ENCODE peak calls at places on chromosomes 11 and 22, in four cellular contexts. U is IMR-90, R is neural progenitor cell, T is H1. N is an unnamed sample. For H4K20me1, the result is how much of the 10 kb centered on the place peaks cover.

GRCh38 chr11:132670921-132671675 is 861.2 kb downstream of the OPCML start:
- DNase-seq in U (no peak), R (no peak), T (no peak), N (no peak)

GRCh38 chr22:20155330-20156041 is 4.6 kb upstream of the CCDC188 start:
- DNase-seq in U (no peak), R (peak), T (no peak), N (no peak)

GRCh38 chr22:49976439-49977175 is 16.0 kb downstream of the PIM3 start:
- DNase-seq in U (no peak), R (no peak), T (no peak), N (peak)

GRCh38 chr11:10026514-10026913 is 267.5 kb downstream of the SBF2 start:
- DNase-seq in U (peak), R (no peak), T (no peak), N (no peak)

GRCh38 chr22:39946571-39947407 is 13.4 kb upstream of the TMA7B start:
- DNase-seq in U (no peak), R (no peak), T (no peak), N (peak)

GRCh38 chr11:32312865-32313403 is 122.4 kb downstream of the WT1 start:
- DNase-seq in U (peak), R (peak), T (peak), N (peak)

GRCh38 chr11:120108154-120108784 is 29.6 kb downstream of the TRIM29 start:
- DNase-seq in U (peak), R (peak), T (peak), N (peak)

GRCh38 chr11:44578279-44578678 is 12.8 kb downstream of the CD82 start:
- DNase-seq in U (no peak), R (no peak), T (no peak), N (no peak)

GRCh38 chr22:42874010-42874409 is 16.9 kb upstream of the ARFGAP3 start:
- DNase-seq in U (no peak), R (no peak), T (no peak), N (no peak)

GRCh38 chr11:23990346-23990745 is 506.5 kb upstream of the LUZP2 start:
- DNase-seq in U (peak), R (no peak), T (no peak), N (no peak)

GRCh38 chr11:11817957-11818356 is 23.8 kb upstream of the USP47 start:
- DNase-seq in U (no peak), R (no peak), T (no peak), N (no peak)

GRCh38 chr11:70061734-70062133 is 16.4 kb upstream of the ANO1 start:
- DNase-seq in U (no peak), R (no peak), T (no peak), N (no peak)

GRCh38 chr22:20602589-20603164 is 95.3 kb downstream of the MED15 start:
- DNase-seq in U (no peak), R (no peak), T (peak), N (no peak)

GRCh38 chr22:19741053-19741452 is 17.7 kb downstream of the GP1BB start:
- DNase-seq in U (no peak), R (no peak), T (no peak), N (no peak)

GRCh38 chr22:27668828-27669797 is 132.4 kb downstream of the MN1 start:
- DNase-seq in U (peak), R (no peak), T (no peak), N (no peak)

GRCh38 chr11:636511-637332 is at the start of gene DRD4:
- DNase-seq in U (peak), R (peak), T (peak), N (no peak)

GRCh38 chr22:22388494-22388893 is 120.0 kb downstream of the ZNF280B start:
- DNase-seq in U (no peak), R (no peak), T (no peak), N (no peak)

GRCh38 chr22:39170825-39171622 is 18.5 kb upstream of the CBX7 start:
- DNase-seq in U (peak), R (peak), T (peak), N (peak)

GRCh38 chr22:37137903-37138665 is 11.6 kb downstream of the IL2RB start:
- DNase-seq in U (no peak), R (no peak), T (no peak), N (no peak)

GRCh38 chr11:121539000-121539399 is 86.2 kb upstream of the SORL1-AS1 start:
- DNase-seq in U (no peak), R (no peak), T (no peak), N (no peak)

GRCh38 chr11:72904016-72904415 is 89.8 kb downstream of the ATG16L2 start:
- DNase-seq in U (no peak), R (peak), T (no peak), N (no peak)
- H4K20me1 ChIP-seq in U (under half), R (under half), T (under half), N (under half)

DNA sequence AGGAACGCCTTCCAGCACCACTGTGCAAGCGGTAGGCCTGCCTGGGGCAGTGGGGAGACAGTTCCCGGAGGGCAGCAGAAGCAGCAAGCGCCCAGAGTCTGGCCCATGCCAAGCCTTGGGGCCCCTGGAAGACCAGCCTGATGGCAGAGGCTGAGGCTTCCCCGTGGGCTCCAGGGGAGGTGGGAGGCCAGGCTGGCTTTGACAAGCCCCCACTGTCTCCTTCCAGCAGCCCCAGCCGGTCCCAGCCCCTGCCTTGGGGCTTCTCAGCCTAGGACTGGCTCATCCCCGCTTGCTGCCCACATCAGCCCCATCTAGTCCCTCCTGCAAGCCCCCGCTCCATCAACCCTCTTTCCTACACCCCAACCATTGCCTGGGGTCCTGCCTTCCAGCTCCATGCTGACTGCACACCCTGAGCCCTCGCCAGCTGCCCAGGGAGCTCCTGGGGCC is 46.7 kb downstream of the IGF2 start:
- DNase-seq in U (no peak), R (no peak), T (no peak), N (no peak)
- H4K20me1 ChIP-seq in U (under half), R (under half), T (under half), N (under half)

GRCh38 chr11:68508425-68508824 is 47.9 kb downstream of the PPP6R3 start:
- DNase-seq in U (peak), R (no peak), T (no peak), N (no peak)
- H4K20me1 ChIP-seq in U (half or more), R (half or more), T (under half), N (under half)

GRCh38 chr22:29633514-29634312 is 30.3 kb downstream of the NF2 start:
- DNase-seq in U (peak), R (no peak), T (no peak), N (no peak)
- H4K20me1 ChIP-seq in U (under half), R (under half), T (under half), N (under half)

GRCh38 chr11:63705526-63705925 is 24.2 kb downstream of the RTN3 start:
- DNase-seq in U (no peak), R (no peak), T (no peak), N (no peak)

GRCh38 chr11:63694518-63694917 is 13.2 kb downstream of the RTN3 start:
- DNase-seq in U (no peak), R (no peak), T (no peak), N (no peak)

GRCh38 chr11:63698976-63699733 is 17.9 kb downstream of the RTN3 start:
- DNase-seq in U (no peak), R (peak), T (no peak), N (no peak)

DNA sequence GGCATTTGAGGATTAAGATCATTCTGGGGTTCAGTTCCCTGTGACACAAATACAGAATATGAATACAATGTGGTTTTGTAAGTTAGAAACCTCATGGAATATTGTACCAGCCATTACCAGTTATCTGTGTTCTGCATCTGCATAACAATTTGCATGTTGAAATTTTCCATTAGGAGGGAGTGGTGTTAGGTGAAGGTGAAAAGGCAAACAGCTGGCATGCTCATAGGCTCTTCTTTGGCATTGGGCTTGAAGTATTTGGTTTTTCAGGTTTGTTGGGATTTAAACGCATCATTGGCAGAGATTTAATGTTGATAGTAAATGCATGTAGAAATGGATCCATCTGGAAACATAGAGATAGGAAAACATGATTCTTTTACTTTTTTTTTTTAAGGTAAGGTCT is 18.6 kb downstream of the RTN3 start:
- DNase-seq in U (no peak), R (no peak), T (no peak), N (no peak)
- H4K20me1 ChIP-seq in U (under half), R (half or more), T (under half), N (under half)